ENCODE peak calls at places on chromosomes 3 and 15, in seven cellular contexts. V is NCI-H2081 treated with DMSO at 0.1 percent for 48 hours; H is effector memory CD4-positive, alpha-beta T cell; N is H9; K is uterus; I is fibroblast of mammary gland; W is hippocampal formation. G is an unnamed sample.

GRCh38 chr3:123093696-123094095 is 26.9 kb downstream of the PDIA5 start:
- DNase-seq in W (no peak), H (no peak), I (no peak), K (no peak), V (no peak), N (no peak), G (no peak)

GRCh38 chr3:109132801-109133473 is 3.6 kb upstream of the C3orf85 start:
- DNase-seq in H (no peak), I (no peak), K (no peak), W (no peak), V (no peak), N (no peak), G (no peak)

GRCh38 chr3:98893740-98894139 is 7.8 kb downstream of the DCBLD2 start:
- DNase-seq in K (no peak), V (no peak), W (no peak), N (no peak), H (no peak), I (peak), G (no peak)

GRCh38 chr3:13308406-13308805 is 111.7 kb downstream of the NUP210 start:
- DNase-seq in W (peak), H (no peak), V (no peak), N (peak), K (no peak), I (peak), G (peak)

GRCh38 chr3:50983887-50984286 is 309.2 kb downstream of the DOCK3 start:
- DNase-seq in I (no peak), N (no peak), V (no peak), H (no peak), W (no peak), K (no peak), G (no peak)

GRCh38 chr3:43405888-43406636 is 119.7 kb downstream of the SNRK start:
- DNase-seq in K (no peak), W (no peak), N (no peak), H (no peak), I (peak), V (no peak), G (peak)

GRCh38 chr15:48898083-48898482 is 20.1 kb downstream of the EID1 start:
- DNase-seq in H (no peak), I (no peak), V (no peak), W (no peak), K (no peak), N (no peak), G (no peak)

GRCh38 chr15:58564967-58565366 is 133.2 kb downstream of the LIPC start:
- DNase-seq in W (no peak), H (no peak), N (no peak), V (no peak), I (no peak), K (no peak), G (no peak)

GRCh38 chr3:56347219-56347871 is 120.9 kb downstream of the ERC2 start:
- DNase-seq in H (no peak), K (no peak), N (peak), V (no peak), I (peak), W (peak), G (peak)

GRCh38 chr15:43268111-43269105 is 1.7 kb upstream of the TGM5 start:
- DNase-seq in V (no peak), I (no peak), W (no peak), K (no peak), N (peak), H (no peak), G (no peak)

GRCh38 chr3:54278960-54279359 is 156.6 kb downstream of the CACNA2D3 start:
- DNase-seq in K (no peak), H (no peak), V (no peak), N (no peak), I (no peak), W (no peak), G (no peak)

GRCh38 chr3:10395671-10396070 is 74.8 kb upstream of the SEC13 start:
- DNase-seq in V (no peak), W (no peak), N (no peak), I (no peak), K (no peak), H (no peak), G (no peak)

GRCh38 chr3:142115927-142116668 is 33.2 kb downstream of the TFDP2 start:
- DNase-seq in H (no peak), K (no peak), N (no peak), V (no peak), I (no peak), W (no peak), G (no peak)

GRCh38 chr15:84736375-84736774 is 12.0 kb upstream of the ZNF592 start:
- DNase-seq in W (no peak), I (no peak), K (no peak), V (no peak), H (peak), N (no peak), G (no peak)

G was measured in caudate nucleus.